ENCODE peak calls at places on chromosomes 5 and 9, in ten cellular contexts. P is amniotic stem cell; I is fibroblast of lung; Z is hippocampal formation; J is ovary; E is iPS DF 19.7; N is GM20000; R is NCI-H2029; U is CD4-positive, CD25-positive, alpha-beta regulatory T cell; A is Daoy. O is an unnamed sample.

GRCh38 chr9:100474082-100474949 is 1.4 kb downstream of the TMEFF1 start:
- DNase-seq in R (no peak), Z (no peak), E (no peak), A (peak; percentile 29), U (no peak), N (peak; percentile 30), I (no peak), P (no peak), J (peak; percentile 16), O (no peak)

GRCh38 chr5:14165375-14166091 is 22.4 kb downstream of the TRIO start:
- DNase-seq in Z (no peak), N (no peak), P (no peak), A (peak; percentile 92), R (no peak), J (no peak), E (peak; percentile 47), U (no peak), I (peak; percentile 61), O (no peak)

GRCh38 chr5:50623666-50624065 is 42.8 kb upstream of the PARP8 start:
- DNase-seq in J (no peak), E (no peak), N (no peak), U (no peak), Z (no peak), A (peak; percentile 4), P (no peak), I (no peak), R (no peak), O (no peak)

GRCh38 chr9:38372685-38373619 is 19.6 kb upstream of the ALDH1B1 start:
- DNase-seq in Z (no peak), N (no peak), A (no peak), P (no peak), U (no peak), J (no peak), R (no peak), I (no peak), E (no peak), O (no peak)

GRCh38 chr5:14109041-14109747 is 33.9 kb upstream of the TRIO start:
- DNase-seq in E (no peak), P (no peak), Z (no peak), I (peak; percentile 51), N (peak; percentile 76), U (no peak), R (no peak), A (peak; percentile 74), J (no peak), O (no peak)

GRCh38 chr5:458547-459353 is 15.8 kb downstream of the EXOC3 start:
- DNase-seq in I (no peak), E (no peak), J (peak; percentile 14), U (no peak), A (peak; percentile 88), R (no peak), N (peak; percentile 74), Z (no peak), P (no peak), O (no peak)

GRCh38 chr5:133606835-133607234 is 5.5 kb downstream of the FSTL4 start:
- DNase-seq in U (no peak), R (no peak), Z (no peak), E (no peak), A (no peak), N (no peak), J (no peak), I (no peak), P (no peak), O (no peak)

GRCh38 chr9:6838158-6838557 is 80.4 kb downstream of the KDM4C start:
- DNase-seq in N (no peak), J (no peak), R (no peak), P (no peak), Z (no peak), U (no peak), E (no peak), A (no peak), I (peak; percentile 6), O (no peak)

GRCh38 chr5:72140711-72141110 is 33.4 kb downstream of the MAP1B start:
- DNase-seq in N (no peak), E (no peak), J (no peak), A (peak; percentile 36), U (no peak), Z (no peak), R (no peak), I (no peak), P (no peak), O (no peak)

GRCh38 chr5:178861627-178862026 is 1.9 kb downstream of the ZNF354B start:
- DNase-seq in Z (no peak), R (no peak), U (no peak), J (no peak), E (no peak), N (no peak), A (no peak), P (no peak), I (no peak), O (no peak)

GRCh38 chr9:109945571-109945970 is 165.6 kb downstream of the PALM2AKAP2 start:
- DNase-seq in P (no peak), U (no peak), E (no peak), Z (no peak), J (no peak), I (peak; percentile 31), N (no peak), R (no peak), A (no peak), O (no peak)

GRCh38 chr9:128422783-128423150 is 2.1 kb downstream of the CERCAM start:
- DNase-seq in A (no peak), E (no peak), U (no peak), I (no peak), N (no peak), J (no peak), P (no peak), Z (no peak), R (no peak), O (no peak)

GRCh38 chr5:74116266-74116665 is 490.3 kb downstream of the ARHGEF28 start:
- DNase-seq in A (peak; percentile 36), Z (no peak), U (no peak), P (no peak), I (no peak), J (no peak), R (no peak), E (no peak), N (no peak), O (no peak)

GRCh38 chr5:171419663-171420428 is 399 bp downstream of the FGF18 start:
- DNase-seq in P (no peak), R (peak; percentile 54), J (peak; percentile 26), Z (no peak), U (peak; percentile 24), E (no peak), N (peak; percentile 66), I (peak; percentile 36), A (peak; percentile 60), O (no peak)

GRCh38 chr5:68217476-68217984 is 2.0 kb downstream of the PIK3R1 start:
- DNase-seq in E (no peak), A (no peak), Z (no peak), R (no peak), N (no peak), I (peak; percentile 53), J (peak; percentile 44), P (no peak), U (no peak), O (no peak)

GRCh38 chr9:107112707-107113243 is 170.3 kb upstream of the RAD23B start:
- DNase-seq in R (no peak), E (no peak), U (no peak), P (no peak), J (no peak), A (no peak), Z (no peak), I (no peak), N (no peak), O (no peak)

GRCh38 chr9:133774799-133775198 is 36.6 kb upstream of the SARDH start:
- DNase-seq in U (no peak), I (no peak), R (no peak), J (peak; percentile 11), E (no peak), A (no peak), N (no peak), Z (no peak), P (no peak), O (no peak)

GRCh38 chr9:22308177-22308576 is 138.4 kb upstream of the DMRTA1 start:
- DNase-seq in R (no peak), A (no peak), J (no peak), N (no peak), E (no peak), P (no peak), Z (no peak), I (no peak), U (no peak), O (no peak)

GRCh38 chr9:100227636-100228035 is 125.1 kb downstream of the TEX10 start:
- DNase-seq in N (no peak), I (no peak), J (no peak), E (no peak), U (no peak), P (no peak), R (no peak), A (no peak), Z (no peak), O (no peak)

GRCh38 chr9:93231121-93231694 is 47.3 kb downstream of the WNK2 start:
- DNase-seq in N (no peak), J (no peak), I (no peak), A (no peak), U (no peak), P (no peak), R (peak; percentile 76), Z (no peak), E (no peak), O (no peak)

GRCh38 chr9:121735065-121735791 is 83.8 kb downstream of the DAB2IP start:
- DNase-seq in E (no peak), U (no peak), P (no peak), R (no peak), Z (no peak), I (peak; percentile 69), J (no peak), A (peak; percentile 92), N (peak; percentile 64), O (no peak)

GRCh38 chr9:129008469-129008965 is 19.6 kb downstream of the SH3GLB2 start:
- DNase-seq in N (no peak), A (no peak), P (no peak), E (no peak), U (no peak), I (no peak), R (no peak), J (no peak), Z (no peak), O (no peak)

GRCh38 chr5:138109463-138110265 is 25.8 kb downstream of the WNT8A start:
- DNase-seq in I (no peak), N (no peak), R (no peak), Z (no peak), P (peak; percentile 6), E (no peak), A (peak; percentile 79), J (no peak), U (no peak), O (no peak)

GRCh38 chr9:36316049-36316448 is 57.8 kb upstream of the GNE start:
- DNase-seq in E (no peak), U (no peak), N (no peak), J (no peak), R (no peak), Z (no peak), A (no peak), P (no peak), I (no peak), O (no peak)

GRCh38 chr5:132226516-132227234 is 978 bp downstream of the P4HA2 start:
- DNase-seq in E (no peak), A (peak; percentile 33), P (no peak), Z (no peak), U (no peak), J (peak; percentile 30), N (no peak), R (no peak), I (peak; percentile 59), O (no peak)